ENCODE peak calls at places on chromosomes 6 and 20, in eight cellular contexts. One of them, this sample, is unnamed.

GRCh38 chr20:38843346-38843745 is 37.8 kb downstream of the PPP1R16B start:
- DNase-seq in choroid plexus epithelial cell: no peak
- DNase-seq in foreskin fibroblast: no peak
- DNase-seq in neural progenitor cell: no peak
- DNase-seq in stomach: no peak
- DNase-seq in cardiac fibroblast: no peak
- DNase-seq in bronchial epithelial cell: no peak
- DNase-seq in fibroblast of lung: no peak
- DNase-seq in this sample: no peak

GRCh38 chr20:49901588-49901987 is 13.7 kb downstream of the SPATA2 start:
- DNase-seq in cardiac fibroblast: no peak
- DNase-seq in stomach: no peak
- DNase-seq in fibroblast of lung: no peak
- DNase-seq in neural progenitor cell: no peak
- DNase-seq in choroid plexus epithelial cell: no peak
- DNase-seq in foreskin fibroblast: no peak
- DNase-seq in bronchial epithelial cell: no peak
- DNase-seq in this sample: no peak

GRCh38 chr20:53074811-53075314 is 102.7 kb downstream of the TSHZ2 start:
- DNase-seq in bronchial epithelial cell: peak
- DNase-seq in foreskin fibroblast: no peak
- DNase-seq in stomach: no peak
- DNase-seq in neural progenitor cell: no peak
- DNase-seq in choroid plexus epithelial cell: no peak
- DNase-seq in fibroblast of lung: peak
- DNase-seq in cardiac fibroblast: no peak
- DNase-seq in this sample: no peak

GRCh38 chr6:16769131-16769985 is 8.1 kb upstream of the ATXN1 start:
- DNase-seq in cardiac fibroblast: peak
- DNase-seq in neural progenitor cell: no peak
- DNase-seq in bronchial epithelial cell: peak
- DNase-seq in fibroblast of lung: peak
- DNase-seq in choroid plexus epithelial cell: peak
- DNase-seq in foreskin fibroblast: peak
- DNase-seq in stomach: peak
- DNase-seq in this sample: peak

GRCh38 chr6:42338573-42339218 is 113.0 kb downstream of the TRERF1 start:
- DNase-seq in choroid plexus epithelial cell: peak
- DNase-seq in fibroblast of lung: peak
- DNase-seq in neural progenitor cell: no peak
- DNase-seq in cardiac fibroblast: peak
- DNase-seq in foreskin fibroblast: peak
- DNase-seq in bronchial epithelial cell: peak
- DNase-seq in stomach: no peak
- DNase-seq in this sample: peak

GRCh38 chr6:14638932-14639875 is 521.6 kb downstream of the CD83 start:
- DNase-seq in foreskin fibroblast: peak
- DNase-seq in fibroblast of lung: peak
- DNase-seq in neural progenitor cell: peak
- DNase-seq in cardiac fibroblast: peak
- DNase-seq in bronchial epithelial cell: peak
- DNase-seq in choroid plexus epithelial cell: peak
- DNase-seq in stomach: no peak
- DNase-seq in this sample: peak

GRCh38 chr6:128727500-128727899 is 155.4 kb upstream of the LAMA2 start:
- DNase-seq in stomach: no peak
- DNase-seq in fibroblast of lung: no peak
- DNase-seq in bronchial epithelial cell: no peak
- DNase-seq in neural progenitor cell: no peak
- DNase-seq in choroid plexus epithelial cell: no peak
- DNase-seq in foreskin fibroblast: no peak
- DNase-seq in cardiac fibroblast: no peak
- DNase-seq in this sample: no peak

GRCh38 chr6:11354019-11354418 is 121.6 kb upstream of the NEDD9 start:
- DNase-seq in neural progenitor cell: no peak
- DNase-seq in fibroblast of lung: peak
- DNase-seq in bronchial epithelial cell: peak
- DNase-seq in choroid plexus epithelial cell: peak
- DNase-seq in foreskin fibroblast: peak
- DNase-seq in stomach: no peak
- DNase-seq in cardiac fibroblast: peak
- DNase-seq in this sample: no peak

GRCh38 chr20:14401479-14402138 is 64.2 kb upstream of the FLRT3 start:
- DNase-seq in neural progenitor cell: peak
- DNase-seq in fibroblast of lung: peak
- DNase-seq in choroid plexus epithelial cell: no peak
- DNase-seq in stomach: no peak
- DNase-seq in cardiac fibroblast: no peak
- DNase-seq in bronchial epithelial cell: no peak
- DNase-seq in foreskin fibroblast: no peak
- DNase-seq in this sample: no peak

GRCh38 chr20:13042458-13042794 is 33.7 kb downstream of the SPTLC3 start:
- DNase-seq in neural progenitor cell: no peak
- DNase-seq in stomach: no peak
- DNase-seq in fibroblast of lung: no peak
- DNase-seq in bronchial epithelial cell: no peak
- DNase-seq in cardiac fibroblast: no peak
- DNase-seq in choroid plexus epithelial cell: no peak
- DNase-seq in foreskin fibroblast: no peak
- DNase-seq in this sample: no peak

GRCh38 chr20:14877616-14878015 is 540.2 kb upstream of the FLRT3 start:
- DNase-seq in foreskin fibroblast: peak
- DNase-seq in bronchial epithelial cell: no peak
- DNase-seq in cardiac fibroblast: no peak
- DNase-seq in neural progenitor cell: no peak
- DNase-seq in stomach: no peak
- DNase-seq in choroid plexus epithelial cell: no peak
- DNase-seq in fibroblast of lung: no peak
- DNase-seq in this sample: no peak

GRCh38 chr20:62598761-62599194 is 43.5 kb upstream of the SLCO4A1 start:
- DNase-seq in cardiac fibroblast: no peak
- DNase-seq in fibroblast of lung: no peak
- DNase-seq in stomach: peak
- DNase-seq in neural progenitor cell: no peak
- DNase-seq in foreskin fibroblast: no peak
- DNase-seq in bronchial epithelial cell: no peak
- DNase-seq in choroid plexus epithelial cell: no peak
- DNase-seq in this sample: no peak

GRCh38 chr6:9522101-9522500 is 892.8 kb downstream of the TFAP2A start:
- DNase-seq in fibroblast of lung: no peak
- DNase-seq in neural progenitor cell: no peak
- DNase-seq in stomach: no peak
- DNase-seq in foreskin fibroblast: no peak
- DNase-seq in choroid plexus epithelial cell: no peak
- DNase-seq in bronchial epithelial cell: no peak
- DNase-seq in cardiac fibroblast: no peak
- DNase-seq in this sample: no peak

GRCh38 chr6:69974193-69974592 is 107.8 kb downstream of the COL19A1 start:
- DNase-seq in neural progenitor cell: no peak
- DNase-seq in stomach: no peak
- DNase-seq in choroid plexus epithelial cell: peak
- DNase-seq in foreskin fibroblast: no peak
- DNase-seq in cardiac fibroblast: peak
- DNase-seq in fibroblast of lung: peak
- DNase-seq in bronchial epithelial cell: peak
- DNase-seq in this sample: no peak

GRCh38 chr6:43496370-43497128 is 13.6 kb downstream of the LRRC73 start:
- DNase-seq in choroid plexus epithelial cell: peak
- DNase-seq in neural progenitor cell: peak
- DNase-seq in cardiac fibroblast: peak
- DNase-seq in stomach: no peak
- DNase-seq in fibroblast of lung: peak
- DNase-seq in bronchial epithelial cell: peak
- DNase-seq in foreskin fibroblast: peak
- DNase-seq in this sample: no peak

GRCh38 chr6:134425521-134426316 is 107.8 kb upstream of the SGK1 start:
- DNase-seq in neural progenitor cell: no peak
- DNase-seq in bronchial epithelial cell: peak
- DNase-seq in foreskin fibroblast: no peak
- DNase-seq in stomach: no peak
- DNase-seq in cardiac fibroblast: peak
- DNase-seq in fibroblast of lung: no peak
- DNase-seq in choroid plexus epithelial cell: no peak
- DNase-seq in this sample: no peak

GRCh38 chr6:35048031-35048613 is 93.0 kb downstream of the TCP11 start:
- DNase-seq in bronchial epithelial cell: no peak
- DNase-seq in neural progenitor cell: peak
- DNase-seq in choroid plexus epithelial cell: no peak
- DNase-seq in fibroblast of lung: no peak
- DNase-seq in foreskin fibroblast: no peak
- DNase-seq in stomach: no peak
- DNase-seq in cardiac fibroblast: no peak
- DNase-seq in this sample: no peak

GRCh38 chr6:48078092-48078491 is 32.9 kb downstream of the PTCHD4 start:
- DNase-seq in bronchial epithelial cell: peak
- DNase-seq in stomach: no peak
- DNase-seq in choroid plexus epithelial cell: no peak
- DNase-seq in cardiac fibroblast: peak
- DNase-seq in fibroblast of lung: peak
- DNase-seq in foreskin fibroblast: no peak
- DNase-seq in neural progenitor cell: no peak
- DNase-seq in this sample: no peak

GRCh38 chr6:53691667-53692133 is 26.1 kb upstream of the KLHL31 start:
- DNase-seq in neural progenitor cell: no peak
- DNase-seq in bronchial epithelial cell: peak
- DNase-seq in stomach: no peak
- DNase-seq in cardiac fibroblast: no peak
- DNase-seq in foreskin fibroblast: no peak
- DNase-seq in fibroblast of lung: no peak
- DNase-seq in choroid plexus epithelial cell: no peak
- DNase-seq in this sample: no peak

GRCh38 chr6:14758421-14759043 is 487.3 kb upstream of the JARID2 start:
- DNase-seq in neural progenitor cell: no peak
- DNase-seq in foreskin fibroblast: no peak
- DNase-seq in bronchial epithelial cell: peak
- DNase-seq in stomach: peak
- DNase-seq in fibroblast of lung: no peak
- DNase-seq in cardiac fibroblast: peak
- DNase-seq in choroid plexus epithelial cell: no peak
- DNase-seq in this sample: no peak

GRCh38 chr20:61457725-61458124 is 205.7 kb downstream of the CDH4 start:
- DNase-seq in choroid plexus epithelial cell: no peak
- DNase-seq in cardiac fibroblast: no peak
- DNase-seq in stomach: no peak
- DNase-seq in fibroblast of lung: no peak
- DNase-seq in bronchial epithelial cell: no peak
- DNase-seq in neural progenitor cell: no peak
- DNase-seq in foreskin fibroblast: no peak
- DNase-seq in this sample: no peak

GRCh38 chr6:18506387-18507017 is 119.4 kb downstream of the RNF144B start:
- DNase-seq in choroid plexus epithelial cell: no peak
- DNase-seq in fibroblast of lung: no peak
- DNase-seq in stomach: no peak
- DNase-seq in cardiac fibroblast: peak
- DNase-seq in bronchial epithelial cell: no peak
- DNase-seq in foreskin fibroblast: no peak
- DNase-seq in neural progenitor cell: peak
- DNase-seq in this sample: no peak

GRCh38 chr6:138727182-138727581 is 46.4 kb upstream of the CCDC28A start:
- DNase-seq in foreskin fibroblast: no peak
- DNase-seq in neural progenitor cell: no peak
- DNase-seq in stomach: no peak
- DNase-seq in bronchial epithelial cell: no peak
- DNase-seq in choroid plexus epithelial cell: peak
- DNase-seq in fibroblast of lung: no peak
- DNase-seq in cardiac fibroblast: peak
- DNase-seq in this sample: no peak

GRCh38 chr6:7424967-7425807 is 35.6 kb downstream of the RIOK1 start:
- DNase-seq in neural progenitor cell: no peak
- DNase-seq in cardiac fibroblast: peak
- DNase-seq in bronchial epithelial cell: peak
- DNase-seq in stomach: no peak
- DNase-seq in fibroblast of lung: peak
- DNase-seq in foreskin fibroblast: peak
- DNase-seq in choroid plexus epithelial cell: peak
- DNase-seq in this sample: no peak
- TF ChIP-seq CTCF in neural progenitor cell: peak
- TF ChIP-seq CTCF in cardiac fibroblast: peak
- TF ChIP-seq CTCF in bronchial epithelial cell: peak
- TF ChIP-seq CTCF in stomach: peak
- TF ChIP-seq CTCF in fibroblast of lung: peak
- TF ChIP-seq CTCF in foreskin fibroblast: peak
- TF ChIP-seq CTCF in choroid plexus epithelial cell: peak
- TF ChIP-seq CTCF in this sample: peak

GRCh38 chr6:160029525-160029924 is 60.6 kb downstream of the IGF2R start:
- DNase-seq in neural progenitor cell: peak
- DNase-seq in bronchial epithelial cell: peak
- DNase-seq in foreskin fibroblast: no peak
- DNase-seq in cardiac fibroblast: no peak
- DNase-seq in fibroblast of lung: no peak
- DNase-seq in stomach: no peak
- DNase-seq in choroid plexus epithelial cell: no peak
- DNase-seq in this sample: no peak
- H3K4me3 ChIP-seq in neural progenitor cell: no peak
- H3K4me3 ChIP-seq in bronchial epithelial cell: no peak
- H3K4me3 ChIP-seq in foreskin fibroblast: no peak
- H3K4me3 ChIP-seq in cardiac fibroblast: no peak
- H3K4me3 ChIP-seq in fibroblast of lung: no peak
- H3K4me3 ChIP-seq in stomach: no peak
- H3K4me3 ChIP-seq in choroid plexus epithelial cell: no peak
- H3K4me3 ChIP-seq in this sample: no peak

GRCh38 chr6:168355716-168356522 is 36.3 kb upstream of the DACT2 start:
- DNase-seq in bronchial epithelial cell: no peak
- DNase-seq in fibroblast of lung: no peak
- DNase-seq in stomach: peak
- DNase-seq in neural progenitor cell: peak
- DNase-seq in foreskin fibroblast: no peak
- DNase-seq in cardiac fibroblast: peak
- DNase-seq in choroid plexus epithelial cell: peak
- DNase-seq in this sample: no peak
- TF ChIP-seq CTCF in bronchial epithelial cell: peak
- TF ChIP-seq CTCF in fibroblast of lung: no peak
- TF ChIP-seq CTCF in stomach: peak
- TF ChIP-seq CTCF in neural progenitor cell: peak
- TF ChIP-seq CTCF in foreskin fibroblast: peak
- TF ChIP-seq CTCF in cardiac fibroblast: peak
- TF ChIP-seq CTCF in choroid plexus epithelial cell: peak
- TF ChIP-seq CTCF in this sample: peak

DNA sequence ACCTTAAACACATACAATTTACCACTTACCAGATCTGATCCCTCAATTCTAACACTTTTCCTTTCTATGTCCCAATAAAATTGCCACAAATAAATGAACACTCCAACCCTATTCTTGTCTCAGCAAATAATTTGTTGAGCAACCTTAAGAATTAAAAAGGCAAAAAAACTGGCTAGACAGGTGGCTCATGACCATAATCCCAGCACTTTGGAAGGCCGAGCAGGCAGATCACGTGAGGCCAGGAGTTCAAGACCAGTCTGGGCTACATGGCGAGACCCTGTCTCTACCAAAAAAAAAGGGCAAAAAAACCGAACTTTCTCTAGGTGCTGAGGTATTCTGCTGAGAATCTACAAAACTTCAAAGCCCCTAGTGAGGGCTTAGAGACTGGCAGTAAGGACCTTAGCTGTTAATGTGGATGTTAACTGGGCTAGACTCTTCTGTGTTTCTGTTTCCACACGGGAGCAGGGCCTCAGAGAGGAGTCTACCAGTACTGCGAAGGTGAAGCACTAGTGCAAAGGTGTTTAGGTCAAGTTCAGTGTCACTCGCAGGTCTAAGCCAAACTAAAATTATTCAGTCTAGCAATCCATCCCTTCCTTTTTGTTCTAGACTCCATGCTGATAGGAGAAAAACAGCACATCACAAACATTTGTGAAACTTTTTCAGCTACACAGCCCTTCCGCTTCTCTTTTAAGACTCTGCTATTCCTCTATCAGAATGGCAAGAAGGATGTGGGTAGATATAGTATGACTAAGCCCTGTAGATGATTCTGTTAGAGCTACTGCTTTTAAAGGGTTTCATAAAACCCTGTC is 2.6 kb downstream of the FASTKD5 start:
- DNase-seq in bronchial epithelial cell: peak
- DNase-seq in cardiac fibroblast: peak
- DNase-seq in neural progenitor cell: no peak
- DNase-seq in stomach: no peak
- DNase-seq in foreskin fibroblast: no peak
- DNase-seq in choroid plexus epithelial cell: peak
- DNase-seq in fibroblast of lung: no peak
- DNase-seq in this sample: no peak
- H3K4me3 ChIP-seq in bronchial epithelial cell: no peak
- H3K4me3 ChIP-seq in cardiac fibroblast: no peak
- H3K4me3 ChIP-seq in neural progenitor cell: no peak
- H3K4me3 ChIP-seq in stomach: no peak
- H3K4me3 ChIP-seq in foreskin fibroblast: no peak
- H3K4me3 ChIP-seq in choroid plexus epithelial cell: no peak
- H3K4me3 ChIP-seq in fibroblast of lung: no peak
- H3K4me3 ChIP-seq in this sample: no peak